ENCODE peak calls at places on chromosomes 11 and 22, in six cellular contexts. W is NCI-H2107; E is stimulated activated CD8-positive, alpha-beta memory T cell treated with anti-CD3 and anti-CD28 coated beads, Interleukin-15, amount 100 ng/mL, for 4 hours; Z is T1000; L is skeletal muscle cell; Q is T-helper 17 cell. F is an unnamed sample.

GRCh38 chr11:69509846-69510390 is 28.5 kb downstream of the LINC01488 start:
- DNase-seq in L (no peak), W (no peak), E (no peak), Z (no peak), Q (no peak), F (no peak)

GRCh38 chr11:62004473-62004872 is 37.0 kb upstream of the FTH1 start:
- DNase-seq in L (peak), W (no peak), Q (no peak), Z (no peak), E (no peak), F (no peak)

GRCh38 chr22:27283714-27284113 is 517.8 kb downstream of the MN1 start:
- DNase-seq in Z (no peak), Q (no peak), E (no peak), W (no peak), L (no peak), F (no peak)

GRCh38 chr22:27213766-27214581 is 556.6 kb downstream of the MIAT start:
- DNase-seq in Z (no peak), E (no peak), W (no peak), Q (no peak), L (peak), F (peak)

GRCh38 chr11:790721-791564 is 1.1 kb upstream of the CEND1 start:
- DNase-seq in Z (peak), E (no peak), L (no peak), W (no peak), Q (no peak), F (no peak)

GRCh38 chr11:19907008-19907579 is 194.5 kb downstream of the NAV2 start:
- DNase-seq in Q (no peak), E (no peak), L (no peak), W (no peak), Z (no peak), F (no peak)

GRCh38 chr11:112227002-112227401 is 774 bp downstream of the PTS start:
- DNase-seq in W (no peak), E (no peak), Z (no peak), L (no peak), Q (no peak), F (no peak)

GRCh38 chr11:46210133-46210636 is 67.3 kb upstream of the CREB3L1 start:
- DNase-seq in E (no peak), W (no peak), L (peak), Q (no peak), Z (no peak), F (no peak)

GRCh38 chr11:46675949-46676348 is 24.5 kb downstream of the ARHGAP1 start:
- DNase-seq in Q (no peak), L (no peak), W (no peak), Z (no peak), E (no peak), F (no peak)

GRCh38 chr11:134949716-134950115 is 537.7 kb upstream of the B3GAT1 start:
- DNase-seq in Q (no peak), W (no peak), E (no peak), L (no peak), Z (no peak), F (no peak)

GRCh38 chr22:28813772-28814518 is 13.6 kb upstream of the XBP1 start:
- DNase-seq in E (no peak), W (no peak), L (no peak), Z (no peak), Q (no peak), F (no peak)

GRCh38 chr11:2990617-2991476 is 1.3 kb downstream of the NAP1L4 start:
- DNase-seq in Z (no peak), Q (no peak), E (no peak), W (no peak), L (no peak), F (peak)

GRCh38 chr11:68454767-68455166 is 5.8 kb upstream of the PPP6R3 start:
- DNase-seq in L (no peak), Z (no peak), Q (no peak), W (no peak), E (no peak), F (no peak)

GRCh38 chr11:86523738-86524602 is 148.4 kb downstream of the ME3 start:
- DNase-seq in L (peak), W (no peak), E (no peak), Q (no peak), Z (peak), F (no peak)